ENCODE peak calls at places on chromosomes 3 and 15, in seven cellular contexts. F, I, J, V, A, M and D are unnamed samples.
A peak's percentile ranks its signal among the peaks of the same experiment; 100 is the strongest.

GRCh38 chr15:49135893-49136292 is 19.5 kb downstream of the COPS2 start:
- DNase-seq in M (no peak), I (no peak), V (no peak), A (no peak), F (peak; percentile 70), J (no peak), D (no peak)

GRCh38 chr3:16849240-16849639 is 35.5 kb upstream of the PLCL2 start:
- DNase-seq in J (no peak), A (peak; percentile 30), M (peak; percentile 82), V (no peak), I (peak; percentile 62), F (peak; percentile 66), D (peak; percentile 66)

GRCh38 chr15:34366271-34367043 is 539 bp downstream of the LPCAT4 start:
- DNase-seq in I (peak; percentile 30), A (peak; percentile 43), F (peak; percentile 61), J (no peak), M (peak; percentile 40), V (peak; percentile 52), D (peak; percentile 48)

GRCh38 chr3:43218156-43218555 is 68.2 kb upstream of the SNRK start:
- DNase-seq in V (no peak), F (no peak), J (no peak), M (no peak), I (no peak), A (no peak), D (no peak)

GRCh38 chr3:125045965-125046364 is 9.8 kb downstream of the HEG1 start:
- DNase-seq in M (no peak), I (no peak), V (no peak), J (no peak), A (no peak), F (peak; percentile 90), D (no peak)

GRCh38 chr3:119944091-119944490 is 150.2 kb downstream of the GSK3B start:
- DNase-seq in V (no peak), A (no peak), J (no peak), F (no peak), I (no peak), M (no peak), D (no peak)

GRCh38 chr15:29812384-29812694 is 9.9 kb downstream of the TJP1 start:
- DNase-seq in V (no peak), F (peak; percentile 21), A (no peak), J (no peak), M (no peak), I (no peak), D (no peak)

GRCh38 chr15:39931615-39932014 is 2.3 kb upstream of the EIF2AK4 start:
- DNase-seq in J (no peak), V (no peak), F (no peak), I (no peak), M (no peak), A (no peak), D (no peak)

GRCh38 chr3:9111349-9112265 is 137.8 kb downstream of the SRGAP3 start:
- DNase-seq in F (peak; percentile 70), J (no peak), I (no peak), A (peak; percentile 26), V (no peak), M (no peak), D (no peak)

GRCh38 chr3:27907929-27908328 is 185.8 kb upstream of the EOMES start:
- DNase-seq in M (no peak), A (no peak), I (no peak), V (no peak), J (no peak), F (peak; percentile 9), D (no peak)

GRCh38 chr3:110995461-110996226 is 76.0 kb upstream of the NECTIN3 start:
- DNase-seq in I (no peak), A (no peak), M (no peak), J (no peak), V (no peak), F (peak; percentile 11), D (no peak)

GRCh38 chr3:177441813-177442646 is 244.7 kb upstream of the TBL1XR1 start:
- DNase-seq in I (no peak), V (no peak), M (peak; percentile 47), J (no peak), A (peak; percentile 81), F (no peak), D (no peak)

GRCh38 chr3:29521751-29522150 is 240.9 kb downstream of the RBMS3 start:
- DNase-seq in F (no peak), J (no peak), A (no peak), V (no peak), M (no peak), I (no peak), D (no peak)

GRCh38 chr15:53031469-53031868 is 241.3 kb upstream of the ONECUT1 start:
- DNase-seq in A (no peak), M (no peak), I (no peak), V (no peak), F (no peak), J (no peak), D (no peak)